ENCODE peak calls at places on chromosomes 16 and 17, in eight cellular contexts. D is GM12892, K is HCT116, N is upper lobe of left lung, X is endothelial cell of umbilical vein, H is stomach, R is suprapubic skin, T is H1. O is an unnamed sample.

GRCh38 chr16:5071681-5072333 is at the start of gene ALG1:
- DNase-seq in D (peak; percentile 92), H (peak; percentile 91), K (peak; percentile 57), N (peak; percentile 98), X (peak; percentile 90), R (peak; percentile 91), T (peak; percentile 94), O (peak; percentile 95)

GRCh38 chr16:77450790-77451487 is 16.1 kb upstream of the ADAMTS18 start:
- DNase-seq in T (no peak), K (no peak), H (no peak), N (no peak), R (no peak), D (no peak), X (no peak), O (no peak)

GRCh38 chr16:65305588-65305987 is 183.7 kb upstream of the CDH11 start:
- DNase-seq in K (no peak), R (no peak), N (no peak), H (no peak), D (no peak), T (no peak), X (no peak), O (no peak)

GRCh38 chr16:31128711-31129567 is 6.6 kb downstream of the PRSS8 start:
- DNase-seq in D (no peak), X (no peak), T (no peak), R (no peak), H (peak; percentile 82), N (no peak), K (no peak), O (no peak)

GRCh38 chr17:2634361-2634960 is 41.0 kb downstream of the PAFAH1B1 start:
- DNase-seq in D (no peak), K (peak; percentile 93), R (no peak), H (peak; percentile 38), T (no peak), X (no peak), N (no peak), O (no peak)

GRCh38 chr17:16106161-16106891 is 106.7 kb downstream of the TTC19 start:
- DNase-seq in K (no peak), X (peak; percentile 77), R (no peak), H (no peak), N (no peak), D (no peak), T (no peak), O (no peak)

GRCh38 chr16:708019-708418 is 2.4 kb upstream of the FBXL16 start:
- DNase-seq in N (no peak), X (no peak), H (no peak), D (no peak), K (no peak), R (no peak), T (no peak), O (no peak)

GRCh38 chr16:721765-722481 is 977 bp downstream of the ANTKMT start:
- DNase-seq in H (no peak), D (no peak), K (no peak), R (no peak), X (no peak), T (no peak), N (peak; percentile 88), O (no peak)

GRCh38 chr16:4689091-4689671 is 4.2 kb upstream of the NUDT16L1 start:
- DNase-seq in R (peak; percentile 48), N (peak; percentile 78), T (no peak), K (no peak), X (no peak), H (no peak), D (no peak), O (no peak)

GRCh38 chr16:90072442-90073105 is 4.6 kb downstream of the PRDM7 start:
- DNase-seq in H (no peak), K (no peak), D (no peak), T (no peak), N (no peak), R (no peak), X (no peak), O (no peak)

GRCh38 chr16:88442811-88443576 is 10.1 kb upstream of the ZFPM1 start:
- DNase-seq in D (peak; percentile 99), H (peak; percentile 83), T (peak; percentile 93), N (peak; percentile 96), X (peak; percentile 45), R (peak; percentile 81), K (peak; percentile 64), O (peak; percentile 100)

GRCh38 chr17:47660064-47660492 is 10.4 kb downstream of the KPNB1 start:
- DNase-seq in D (no peak), N (no peak), K (no peak), X (no peak), H (no peak), R (no peak), T (no peak), O (no peak)

GRCh38 chr16:27175888-27176287 is 27.4 kb upstream of the KDM8 start:
- DNase-seq in K (no peak), N (no peak), R (no peak), D (no peak), H (no peak), X (no peak), T (no peak), O (no peak)

GRCh38 chr17:8284126-8284525 is 4.3 kb upstream of the RANGRF start:
- DNase-seq in H (no peak), X (no peak), K (no peak), D (no peak), T (no peak), R (no peak), N (no peak), O (no peak)

GRCh38 chr16:22217890-22218730 is 12.0 kb downstream of the EEF2K start:
- DNase-seq in N (no peak), X (no peak), K (no peak), H (no peak), D (peak; percentile 63), T (no peak), R (no peak), O (peak; percentile 74)

GRCh38 chr16:11139624-11140375 is 116.2 kb downstream of the SOCS1 start:
- DNase-seq in H (no peak), K (peak; percentile 13), X (peak; percentile 46), T (no peak), R (no peak), D (no peak), N (no peak), O (no peak)

GRCh38 chr16:400061-400540 is 1.6 kb upstream of the DECR2 start:
- DNase-seq in N (no peak), H (no peak), D (no peak), K (no peak), T (peak; percentile 51), X (no peak), R (no peak), O (no peak)

GRCh38 chr17:61766520-61766919 is 96.8 kb downstream of the BRIP1 start:
- DNase-seq in K (no peak), H (no peak), N (no peak), R (no peak), D (no peak), T (no peak), X (no peak), O (no peak)

GRCh38 chr17:43471801-43472200 is 12.0 kb upstream of the DHX8 start:
- DNase-seq in X (no peak), H (no peak), D (no peak), N (no peak), T (no peak), K (no peak), R (no peak), O (no peak)

GRCh38 chr16:88697831-88698693 is 8.1 kb downstream of the RNF166 start:
- DNase-seq in R (no peak), H (no peak), N (peak; percentile 73), D (no peak), T (no peak), X (no peak), K (no peak), O (no peak)

GRCh38 chr17:27965224-27965623 is 72.1 kb upstream of the LYRM9 start:
- DNase-seq in H (no peak), X (no peak), N (no peak), R (no peak), K (no peak), T (no peak), D (no peak), O (no peak)

GRCh38 chr17:64185101-64185500 is 55.2 kb upstream of the ERN1 start:
- DNase-seq in K (no peak), R (no peak), N (no peak), X (no peak), T (no peak), D (no peak), H (no peak), O (no peak)

GRCh38 chr17:64245218-64246145 is 17.6 kb downstream of the TEX2 start:
- DNase-seq in H (no peak), K (no peak), R (no peak), N (no peak), T (no peak), X (no peak), D (no peak), O (no peak)

GRCh38 chr17:27989046-27989445 is 53.4 kb upstream of the NLK start:
- DNase-seq in K (no peak), X (peak; percentile 42), R (no peak), H (no peak), T (no peak), N (no peak), D (no peak), O (no peak)

GRCh38 chr17:10198509-10199249 is at the start of gene GAS7:
- DNase-seq in T (peak; percentile 89), X (no peak), H (peak; percentile 38), D (peak; percentile 65), K (no peak), R (peak; percentile 88), N (peak; percentile 93), O (peak; percentile 70)

GRCh38 chr17:75490173-75490743 is 25.1 kb downstream of the CASKIN2 start:
- DNase-seq in K (no peak), X (no peak), T (no peak), H (peak; percentile 76), R (no peak), D (no peak), N (peak; percentile 71), O (no peak)
- TF ChIP-seq POLR2A in K (no peak), X (no peak), T (no peak), H (no peak), R (no peak), D (no peak), N (no peak), O (no peak)

GRCh38 chr17:39754161-39754957 is 16.6 kb downstream of the GRB7 start:
- DNase-seq in H (peak; percentile 96), T (peak; percentile 96), K (peak; percentile 73), R (peak; percentile 92), X (peak; percentile 69), N (peak; percentile 99), D (peak; percentile 97), O (peak; percentile 97)
- TF ChIP-seq POLR2AphosphoS5 in H (peak; percentile 86), T (no peak), K (peak; percentile 78), R (peak; percentile 15), X (peak; percentile 22), N (peak; percentile 81), D (no peak), O (peak; percentile 14)

DNA sequence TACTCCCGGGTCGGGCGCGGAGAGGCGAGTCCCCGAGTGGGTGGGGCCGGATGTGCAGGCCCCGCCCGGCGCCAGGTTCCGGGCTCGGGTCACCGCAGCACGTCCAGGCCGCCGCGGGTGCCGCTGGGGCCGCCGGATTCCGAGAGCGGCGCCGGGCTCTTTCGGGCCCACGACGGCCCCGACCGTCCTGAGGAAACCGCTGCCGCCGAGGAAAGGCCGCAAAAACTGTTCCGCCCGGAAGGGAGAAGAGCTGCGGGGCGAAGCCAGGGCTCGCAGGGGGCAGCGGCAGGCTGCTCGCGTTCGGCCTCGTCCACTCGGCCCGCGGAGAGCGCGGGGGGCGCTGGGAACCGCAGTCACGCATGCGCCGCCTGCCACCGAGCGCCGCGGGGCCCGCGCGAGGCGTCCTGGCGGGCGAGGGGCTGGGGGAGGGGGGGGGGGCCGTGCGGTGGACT is at the start of gene ZKSCAN2:
- DNase-seq in R (peak; percentile 92), K (peak; percentile 77), X (peak; percentile 81), H (peak; percentile 92), D (peak; percentile 79), T (peak; percentile 88), N (peak; percentile 97), O (peak; percentile 80)
- TF ChIP-seq POLR2A in R (peak; percentile 95), K (no peak), X (peak; percentile 77), H (no peak), D (peak; percentile 86), T (peak; percentile 78), N (peak; percentile 94), O (peak; percentile 79)

GRCh38 chr17:17696871-17697633 is 15.8 kb downstream of the RAI1 start:
- DNase-seq in X (no peak), R (no peak), D (no peak), H (peak; percentile 54), K (no peak), N (no peak), T (no peak), O (no peak)
- TF ChIP-seq POLR2AphosphoS5 in X (no peak), R (no peak), D (no peak), H (peak; percentile 9), K (no peak), N (no peak), T (no peak), O (no peak)

O was measured in GM12891.